ENCODE peak calls at places on chromosome 16, in six cellular contexts. G is heart right ventricle, C is GM23338, X is A673, I is uterus, O is H1. Z is an unnamed sample.

GRCh38 chr16:68993885-68994284 is 111.6 kb upstream of the HAS3 start:
- DNase-seq in X (peak; percentile 31), C (no peak), O (no peak), G (no peak), I (no peak), Z (no peak)

GRCh38 chr16:54265558-54266213 is 20.9 kb downstream of the IRX3 start:
- DNase-seq in O (no peak), G (no peak), I (no peak), C (no peak), X (no peak), Z (no peak)

GRCh38 chr16:73161977-73162376 is 114.0 kb upstream of the ZFHX3 start:
- DNase-seq in C (no peak), X (no peak), G (no peak), O (no peak), I (no peak), Z (no peak)

GRCh38 chr16:54136276-54136625 is 150.3 kb downstream of the IRX3 start:
- DNase-seq in O (no peak), X (no peak), G (no peak), C (no peak), I (no peak), Z (no peak)

GRCh38 chr16:6837722-6838121 is 494.9 kb upstream of the RBFOX1 start:
- DNase-seq in O (no peak), X (no peak), I (no peak), C (no peak), G (no peak), Z (no peak)

GRCh38 chr16:27332105-27332504 is 18.3 kb downstream of the IL4R start:
- DNase-seq in X (no peak), C (no peak), I (no peak), G (no peak), O (no peak), Z (no peak)

GRCh38 chr16:74737521-74737920 is 36.9 kb upstream of the MLKL start:
- DNase-seq in C (no peak), O (no peak), G (no peak), I (no peak), X (no peak), Z (no peak)

GRCh38 chr16:22628994-22629393 is 118.3 kb downstream of the NPIPB5 start:
- DNase-seq in X (no peak), O (no peak), G (no peak), C (no peak), I (no peak), Z (no peak)

GRCh38 chr16:23948949-23949392 is 113.2 kb downstream of the PRKCB start:
- DNase-seq in X (no peak), G (no peak), O (no peak), C (no peak), I (no peak), Z (peak; percentile 65)

GRCh38 chr16:1071009-1071408 is 1.5 kb upstream of the SSTR5 start:
- DNase-seq in I (no peak), X (no peak), O (no peak), C (no peak), G (no peak), Z (no peak)
- TF ChIP-seq CTCF in I (no peak), X (no peak), O (no peak), C (no peak), G (no peak), Z (no peak)

DNA sequence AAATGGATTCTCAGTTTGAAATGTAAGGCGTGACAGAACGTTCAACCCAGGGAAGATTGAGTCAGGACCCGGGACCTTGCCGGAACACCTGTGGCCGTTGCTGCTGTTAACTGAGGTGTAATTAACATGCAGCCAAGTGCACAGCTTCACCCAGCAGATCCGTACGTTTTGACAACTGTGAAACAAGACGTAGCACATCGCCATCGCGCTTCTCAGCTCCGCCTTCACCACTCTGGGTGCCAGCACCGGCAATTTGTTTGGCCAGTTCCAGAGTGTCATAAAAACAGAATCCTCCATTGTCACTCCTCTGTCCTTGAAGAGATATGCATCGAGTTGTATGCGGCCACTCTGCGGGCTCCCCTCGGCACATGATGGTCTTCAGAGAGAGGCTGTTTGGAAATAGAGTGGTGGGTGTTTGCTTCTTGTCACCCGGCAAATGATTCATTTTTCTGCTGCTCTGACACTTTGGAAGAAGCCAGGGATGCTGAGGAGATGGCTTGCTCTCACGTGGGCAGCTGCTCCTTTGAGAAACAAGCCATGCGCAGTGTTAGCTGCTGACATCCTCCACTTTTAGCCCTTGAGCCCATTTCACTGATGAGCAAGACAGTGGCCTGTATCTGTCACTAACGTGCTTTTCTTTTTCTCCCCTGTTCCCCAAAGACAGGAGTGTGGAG is 22.6 kb downstream of the NAA60 start:
- DNase-seq in C (no peak), X (no peak), I (no peak), O (no peak), G (no peak), Z (no peak)
- H3K27ac ChIP-seq in C (no peak overlapping the region), X (no peak overlapping the region), I (no peak overlapping the region), O (no peak overlapping the region), G (no peak overlapping the region), Z (no peak overlapping the region)

DNA sequence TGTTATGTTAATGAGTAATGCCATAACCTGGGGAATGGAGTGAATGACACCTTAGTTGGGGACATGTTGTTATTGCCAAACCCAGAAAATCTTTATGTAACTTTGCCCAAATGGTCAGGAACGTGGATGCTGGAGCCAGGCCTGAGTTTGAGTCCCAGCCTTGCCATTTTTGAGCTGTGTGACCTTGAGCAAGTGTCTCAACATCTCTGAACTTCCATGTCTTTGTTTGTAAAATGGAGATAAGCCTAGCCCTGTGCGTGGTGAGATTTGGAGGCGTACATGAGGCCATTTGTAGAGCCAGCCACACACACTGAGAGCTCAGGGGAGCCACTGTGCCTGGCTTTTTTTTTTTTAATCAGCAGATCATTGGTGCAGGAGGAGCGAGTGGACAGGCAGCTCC is 247.3 kb downstream of the FOXL1 start:
- DNase-seq in O (no peak), C (no peak), G (no peak), X (no peak), I (no peak), Z (no peak)
- H3K27me3 ChIP-seq in O (no peaks in the 10 kb centered on the region), C (no peaks in the 10 kb centered on the region), G (no peaks in the 10 kb centered on the region), X (peaks cover 63% of the 10 kb centered on the region), I (peaks cover 5% of the 10 kb centered on the region), Z (peaks cover 27% of the 10 kb centered on the region)

GRCh38 chr16:48536600-48537200 is 73.3 kb downstream of the N4BP1 start:
- DNase-seq in G (no peak), I (no peak), O (no peak), X (no peak), C (no peak), Z (no peak)
- TF ChIP-seq CTCF in G (no peak), I (no peak), O (no peak), X (no peak), C (no peak), Z (no peak)

DNA sequence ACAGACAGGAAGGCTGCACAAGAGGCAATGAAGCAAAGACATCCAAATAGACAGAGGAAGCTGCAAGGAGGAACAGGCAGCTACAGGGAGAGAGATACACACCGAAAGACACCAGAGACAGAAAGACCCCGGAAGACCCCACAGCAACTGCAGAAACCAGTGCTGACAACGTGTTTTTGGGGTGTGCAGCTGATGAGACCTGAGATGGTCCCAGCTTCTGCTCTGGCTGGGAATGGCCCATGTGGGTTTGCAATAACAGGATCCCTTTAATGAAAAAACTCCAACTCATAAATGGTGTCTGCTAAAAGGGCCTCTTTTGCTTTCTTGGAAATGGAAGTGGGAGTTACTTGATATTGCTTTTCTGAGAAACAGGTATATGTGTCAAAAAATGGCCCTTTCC is 101.5 kb upstream of the CDH11 start:
- DNase-seq in I (no peak), C (no peak), O (no peak), G (no peak), X (no peak), Z (no peak)
- H3K27ac ChIP-seq in I (no peak overlapping the region), C (no peak overlapping the region), O (no peak overlapping the region), G (no peak overlapping the region), X (no peak overlapping the region), Z (no peak overlapping the region)

GRCh38 chr16:55367796-55368195 is 43.8 kb downstream of the IRX6 start:
- DNase-seq in O (no peak), C (no peak), X (no peak), I (no peak), G (no peak), Z (no peak)

GRCh38 chr16:55368205-55368604 is 44.2 kb downstream of the IRX6 start:
- DNase-seq in O (no peak), G (no peak), C (no peak), X (peak; percentile 27), I (no peak), Z (no peak)

GRCh38 chr16:55364811-55365210 is 40.8 kb downstream of the IRX6 start:
- DNase-seq in C (no peak), X (no peak), I (no peak), O (no peak), G (no peak), Z (no peak)

GRCh38 chr16:55369151-55369550 is 45.1 kb downstream of the IRX6 start:
- DNase-seq in G (no peak), C (no peak), I (no peak), O (no peak), X (peak; percentile 52), Z (no peak)

DNA sequence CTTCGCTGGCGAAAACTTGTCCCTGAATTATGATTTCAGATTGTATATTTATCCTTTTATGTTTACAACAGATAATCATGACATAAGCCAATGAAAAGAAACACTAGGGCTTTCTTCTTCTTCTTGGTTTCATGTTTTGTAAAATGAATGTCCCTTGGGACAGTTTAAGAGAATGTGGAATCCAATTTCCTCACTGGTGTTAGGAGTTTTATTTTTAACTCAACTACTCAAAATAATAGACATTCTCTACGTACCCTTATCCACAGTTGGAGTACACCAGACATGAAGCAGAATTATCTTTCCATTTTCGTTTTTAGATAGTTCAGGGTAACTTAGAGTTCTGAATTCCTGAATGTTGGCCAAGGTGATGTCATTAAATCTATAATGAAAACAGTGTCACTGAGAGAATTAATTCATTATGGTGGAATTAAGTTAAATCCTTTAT is 43.3 kb downstream of the IRX6 start:
- DNase-seq in X (peak; percentile 17), C (no peak), I (no peak), O (no peak), G (no peak), Z (no peak)
- H3K27me3 ChIP-seq in X (peaks cover 26% of the 10 kb centered on the region), C (peaks cover 21% of the 10 kb centered on the region), I (no peaks in the 10 kb centered on the region), O (no peaks in the 10 kb centered on the region), G (no peaks in the 10 kb centered on the region), Z (peaks cover 42% of the 10 kb centered on the region)

GRCh38 chr16:31842864-31843263 is 30.7 kb upstream of the ZNF267 start:
- DNase-seq in C (peak; percentile 3), X (no peak), O (no peak), I (no peak), G (no peak), Z (no peak)
- TF ChIP-seq CTCF in C (no peak), X (no peak), O (no peak), I (no peak), G (no peak), Z (no peak)

GRCh38 chr16:89317101-89317671 is 99.7 kb downstream of the ZNF778 start:
- DNase-seq in G (peak; percentile 5), C (no peak), I (no peak), O (no peak), X (no peak), Z (no peak)
- H3K27ac ChIP-seq in G (no peak overlapping the region), C (peak overlapping the region; percentile 83), I (no peak overlapping the region), O (no peak overlapping the region), X (peak overlapping the region; percentile 89), Z (peak overlapping the region; percentile 93)

Z was measured in CD4-positive, alpha-beta T cell.